ENCODE peak calls at places on chromosomes 5 and 9, in seven cellular contexts. One of them, this sample, is unnamed.

GRCh38 chr5:136195971-136196577 is 3.1 kb upstream of the SMIM32 start:
- DNase-seq in HFF-Myc: no peak
- DNase-seq in IMR-90: no peak
- DNase-seq in choroid plexus epithelial cell: peak
- DNase-seq in glutamatergic neuron: no peak
- DNase-seq in breast epithelium: no peak
- DNase-seq in Peyer's patch: no peak
- DNase-seq in this sample: no peak

GRCh38 chr9:69380811-69381210 is 55.8 kb downstream of the ENTREP1 start:
- DNase-seq in HFF-Myc: no peak
- DNase-seq in IMR-90: peak
- DNase-seq in choroid plexus epithelial cell: peak
- DNase-seq in glutamatergic neuron: no peak
- DNase-seq in breast epithelium: no peak
- DNase-seq in Peyer's patch: no peak
- DNase-seq in this sample: no peak

GRCh38 chr9:91255327-91255726 is 106.4 kb downstream of the AUH start:
- DNase-seq in HFF-Myc: peak
- DNase-seq in IMR-90: peak
- DNase-seq in choroid plexus epithelial cell: peak
- DNase-seq in glutamatergic neuron: no peak
- DNase-seq in breast epithelium: no peak
- DNase-seq in Peyer's patch: no peak
- DNase-seq in this sample: no peak

GRCh38 chr9:93678199-93679019 is 102.0 kb downstream of the PHF2 start:
- DNase-seq in HFF-Myc: no peak
- DNase-seq in IMR-90: no peak
- DNase-seq in choroid plexus epithelial cell: no peak
- DNase-seq in glutamatergic neuron: peak
- DNase-seq in breast epithelium: peak
- DNase-seq in Peyer's patch: peak
- DNase-seq in this sample: peak

GRCh38 chr9:114004221-114004716 is 73.8 kb downstream of the AMBP start:
- DNase-seq in HFF-Myc: no peak
- DNase-seq in IMR-90: no peak
- DNase-seq in choroid plexus epithelial cell: no peak
- DNase-seq in glutamatergic neuron: no peak
- DNase-seq in breast epithelium: peak
- DNase-seq in Peyer's patch: peak
- DNase-seq in this sample: no peak

GRCh38 chr5:95595289-95595931 is 24.5 kb upstream of the GPR150 start:
- DNase-seq in HFF-Myc: no peak
- DNase-seq in IMR-90: no peak
- DNase-seq in choroid plexus epithelial cell: no peak
- DNase-seq in glutamatergic neuron: no peak
- DNase-seq in breast epithelium: no peak
- DNase-seq in Peyer's patch: no peak
- DNase-seq in this sample: no peak

GRCh38 chr9:68904454-68904853 is 109.5 kb downstream of the PRKACG start:
- DNase-seq in HFF-Myc: no peak
- DNase-seq in IMR-90: no peak
- DNase-seq in choroid plexus epithelial cell: no peak
- DNase-seq in glutamatergic neuron: no peak
- DNase-seq in breast epithelium: no peak
- DNase-seq in Peyer's patch: no peak
- DNase-seq in this sample: no peak

GRCh38 chr9:72577212-72577753 is 55.9 kb downstream of the TMC1 start:
- DNase-seq in HFF-Myc: peak
- DNase-seq in IMR-90: peak
- DNase-seq in choroid plexus epithelial cell: peak
- DNase-seq in glutamatergic neuron: no peak
- DNase-seq in breast epithelium: no peak
- DNase-seq in Peyer's patch: no peak
- DNase-seq in this sample: no peak

GRCh38 chr5:51632794-51633193 is 249.5 kb downstream of the ISL1 start:
- DNase-seq in HFF-Myc: peak
- DNase-seq in IMR-90: no peak
- DNase-seq in choroid plexus epithelial cell: no peak
- DNase-seq in glutamatergic neuron: no peak
- DNase-seq in breast epithelium: no peak
- DNase-seq in Peyer's patch: no peak
- DNase-seq in this sample: no peak

GRCh38 chr9:133125706-133126696 is 5.0 kb upstream of the RALGDS start:
- DNase-seq in HFF-Myc: peak
- DNase-seq in IMR-90: peak
- DNase-seq in choroid plexus epithelial cell: peak
- DNase-seq in glutamatergic neuron: no peak
- DNase-seq in breast epithelium: no peak
- DNase-seq in Peyer's patch: peak
- DNase-seq in this sample: peak

GRCh38 chr9:132647806-132648205 is 22.0 kb downstream of the DDX31 start:
- DNase-seq in HFF-Myc: no peak
- DNase-seq in IMR-90: peak
- DNase-seq in choroid plexus epithelial cell: no peak
- DNase-seq in glutamatergic neuron: no peak
- DNase-seq in breast epithelium: no peak
- DNase-seq in Peyer's patch: no peak
- DNase-seq in this sample: no peak

GRCh38 chr5:125409101-125409495 is 662.7 kb upstream of the ZNF608 start:
- DNase-seq in HFF-Myc: no peak
- DNase-seq in IMR-90: peak
- DNase-seq in choroid plexus epithelial cell: peak
- DNase-seq in glutamatergic neuron: no peak
- DNase-seq in breast epithelium: no peak
- DNase-seq in Peyer's patch: no peak
- DNase-seq in this sample: no peak

GRCh38 chr5:96113170-96113939 is 151.7 kb upstream of the ELL2 start:
- DNase-seq in HFF-Myc: no peak
- DNase-seq in IMR-90: no peak
- DNase-seq in choroid plexus epithelial cell: no peak
- DNase-seq in glutamatergic neuron: no peak
- DNase-seq in breast epithelium: peak
- DNase-seq in Peyer's patch: no peak
- DNase-seq in this sample: no peak

GRCh38 chr5:160262665-160263064 is 33.4 kb downstream of the FABP6 start:
- DNase-seq in HFF-Myc: no peak
- DNase-seq in IMR-90: no peak
- DNase-seq in choroid plexus epithelial cell: no peak
- DNase-seq in glutamatergic neuron: peak
- DNase-seq in breast epithelium: no peak
- DNase-seq in Peyer's patch: no peak
- DNase-seq in this sample: peak

GRCh38 chr5:66273131-66273530 is 129.0 kb downstream of the SREK1 start:
- DNase-seq in HFF-Myc: no peak
- DNase-seq in IMR-90: no peak
- DNase-seq in choroid plexus epithelial cell: no peak
- DNase-seq in glutamatergic neuron: no peak
- DNase-seq in breast epithelium: no peak
- DNase-seq in Peyer's patch: no peak
- DNase-seq in this sample: no peak

GRCh38 chr5:76861616-76862015 is 11.8 kb downstream of the S100Z start:
- DNase-seq in HFF-Myc: no peak
- DNase-seq in IMR-90: peak
- DNase-seq in choroid plexus epithelial cell: peak
- DNase-seq in glutamatergic neuron: no peak
- DNase-seq in breast epithelium: no peak
- DNase-seq in Peyer's patch: no peak
- DNase-seq in this sample: no peak

GRCh38 chr9:134642385-134643181 is 980 bp downstream of the COL5A1 start:
- DNase-seq in HFF-Myc: peak
- DNase-seq in IMR-90: peak
- DNase-seq in choroid plexus epithelial cell: peak
- DNase-seq in glutamatergic neuron: no peak
- DNase-seq in breast epithelium: peak
- DNase-seq in Peyer's patch: peak
- DNase-seq in this sample: peak

GRCh38 chr9:113807173-113808061 is 68.7 kb upstream of the ZNF618 start:
- DNase-seq in HFF-Myc: peak
- DNase-seq in IMR-90: peak
- DNase-seq in choroid plexus epithelial cell: peak
- DNase-seq in glutamatergic neuron: peak
- DNase-seq in breast epithelium: no peak
- DNase-seq in Peyer's patch: peak
- DNase-seq in this sample: no peak

GRCh38 chr5:394671-395155 is 48.3 kb upstream of the EXOC3 start:
- DNase-seq in HFF-Myc: no peak
- DNase-seq in IMR-90: no peak
- DNase-seq in choroid plexus epithelial cell: no peak
- DNase-seq in glutamatergic neuron: no peak
- DNase-seq in breast epithelium: no peak
- DNase-seq in Peyer's patch: peak
- DNase-seq in this sample: peak

GRCh38 chr5:34682926-34683623 is 26.9 kb downstream of the RAI14 start:
- DNase-seq in HFF-Myc: no peak
- DNase-seq in IMR-90: peak
- DNase-seq in choroid plexus epithelial cell: peak
- DNase-seq in glutamatergic neuron: no peak
- DNase-seq in breast epithelium: no peak
- DNase-seq in Peyer's patch: peak
- DNase-seq in this sample: peak

GRCh38 chr9:95508968-95509850 is 7.6 kb downstream of the PTCH1 start:
- DNase-seq in HFF-Myc: peak
- DNase-seq in IMR-90: peak
- DNase-seq in choroid plexus epithelial cell: peak
- DNase-seq in glutamatergic neuron: peak
- DNase-seq in breast epithelium: peak
- DNase-seq in Peyer's patch: peak
- DNase-seq in this sample: peak

GRCh38 chr9:133340916-133341315 is 4.9 kb upstream of the SURF6 start:
- DNase-seq in HFF-Myc: no peak
- DNase-seq in IMR-90: no peak
- DNase-seq in choroid plexus epithelial cell: no peak
- DNase-seq in glutamatergic neuron: no peak
- DNase-seq in breast epithelium: no peak
- DNase-seq in Peyer's patch: no peak
- DNase-seq in this sample: no peak

GRCh38 chr9:38164659-38165221 is 95.7 kb upstream of the SHB start:
- DNase-seq in HFF-Myc: no peak
- DNase-seq in IMR-90: no peak
- DNase-seq in choroid plexus epithelial cell: no peak
- DNase-seq in glutamatergic neuron: no peak
- DNase-seq in breast epithelium: no peak
- DNase-seq in Peyer's patch: no peak
- DNase-seq in this sample: no peak

GRCh38 chr9:111904889-111905288 is 8.3 kb downstream of the UGCG start:
- DNase-seq in HFF-Myc: no peak
- DNase-seq in IMR-90: no peak
- DNase-seq in choroid plexus epithelial cell: no peak
- DNase-seq in glutamatergic neuron: no peak
- DNase-seq in breast epithelium: no peak
- DNase-seq in Peyer's patch: no peak
- DNase-seq in this sample: no peak

GRCh38 chr9:109477269-109478203 is 20.6 kb downstream of the PTPN3 start:
- DNase-seq in HFF-Myc: no peak
- DNase-seq in IMR-90: no peak
- DNase-seq in choroid plexus epithelial cell: no peak
- DNase-seq in glutamatergic neuron: no peak
- DNase-seq in breast epithelium: no peak
- DNase-seq in Peyer's patch: peak
- DNase-seq in this sample: peak

GRCh38 chr5:173953528-173954090 is 35.4 kb upstream of the C5orf47 start:
- DNase-seq in HFF-Myc: no peak
- DNase-seq in IMR-90: peak
- DNase-seq in choroid plexus epithelial cell: peak
- DNase-seq in glutamatergic neuron: no peak
- DNase-seq in breast epithelium: no peak
- DNase-seq in Peyer's patch: no peak
- DNase-seq in this sample: no peak
- TF ChIP-seq CTCF in HFF-Myc: no peak
- TF ChIP-seq CTCF in IMR-90: no peak
- TF ChIP-seq CTCF in choroid plexus epithelial cell: no peak
- TF ChIP-seq CTCF in glutamatergic neuron: no peak
- TF ChIP-seq CTCF in breast epithelium: no peak
- TF ChIP-seq CTCF in Peyer's patch: no peak
- TF ChIP-seq CTCF in this sample: no peak

DNA sequence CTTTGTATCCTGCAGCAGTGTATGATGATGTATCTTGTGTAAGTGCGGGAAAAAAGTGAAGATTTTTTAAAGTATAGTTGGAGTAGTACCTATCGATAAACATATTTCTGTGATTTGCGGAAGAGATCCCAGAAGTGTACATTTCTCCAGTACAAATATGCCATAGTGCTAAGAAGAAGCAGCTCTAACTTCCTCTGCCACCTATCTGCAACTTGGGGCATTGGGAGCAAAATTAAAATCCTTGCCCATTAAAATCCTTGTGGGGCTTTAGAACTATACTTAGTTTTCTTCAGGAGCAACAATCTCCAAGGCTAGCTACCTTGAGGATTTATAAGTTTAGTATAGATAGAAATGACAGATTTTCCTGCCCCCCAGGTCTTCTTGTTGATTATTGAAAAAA is 123.7 kb downstream of the VCAN start:
- DNase-seq in HFF-Myc: no peak
- DNase-seq in IMR-90: no peak
- DNase-seq in choroid plexus epithelial cell: peak
- DNase-seq in glutamatergic neuron: no peak
- DNase-seq in breast epithelium: no peak
- DNase-seq in Peyer's patch: no peak
- DNase-seq in this sample: no peak
- TF ChIP-seq CTCF in HFF-Myc: no peak
- TF ChIP-seq CTCF in IMR-90: peak
- TF ChIP-seq CTCF in choroid plexus epithelial cell: peak
- TF ChIP-seq CTCF in glutamatergic neuron: no peak
- TF ChIP-seq CTCF in breast epithelium: no peak
- TF ChIP-seq CTCF in Peyer's patch: no peak
- TF ChIP-seq CTCF in this sample: no peak

GRCh38 chr9:131477816-131478419 is 24.8 kb upstream of the POMT1 start:
- DNase-seq in HFF-Myc: no peak
- DNase-seq in IMR-90: no peak
- DNase-seq in choroid plexus epithelial cell: no peak
- DNase-seq in glutamatergic neuron: no peak
- DNase-seq in breast epithelium: no peak
- DNase-seq in Peyer's patch: no peak
- DNase-seq in this sample: no peak

GRCh38 chr9:131478911-131479310 is 23.8 kb upstream of the POMT1 start:
- DNase-seq in HFF-Myc: no peak
- DNase-seq in IMR-90: no peak
- DNase-seq in choroid plexus epithelial cell: no peak
- DNase-seq in glutamatergic neuron: no peak
- DNase-seq in breast epithelium: no peak
- DNase-seq in Peyer's patch: no peak
- DNase-seq in this sample: no peak

GRCh38 chr9:131477367-131477766 is 25.4 kb upstream of the POMT1 start:
- DNase-seq in HFF-Myc: no peak
- DNase-seq in IMR-90: no peak
- DNase-seq in choroid plexus epithelial cell: no peak
- DNase-seq in glutamatergic neuron: no peak
- DNase-seq in breast epithelium: no peak
- DNase-seq in Peyer's patch: no peak
- DNase-seq in this sample: peak

GRCh38 chr9:131476777-131477345 is 25.9 kb upstream of the POMT1 start:
- DNase-seq in HFF-Myc: no peak
- DNase-seq in IMR-90: no peak
- DNase-seq in choroid plexus epithelial cell: no peak
- DNase-seq in glutamatergic neuron: no peak
- DNase-seq in breast epithelium: no peak
- DNase-seq in Peyer's patch: no peak
- DNase-seq in this sample: peak

GRCh38 chr9:131478421-131478868 is 24.3 kb upstream of the POMT1 start:
- DNase-seq in HFF-Myc: no peak
- DNase-seq in IMR-90: no peak
- DNase-seq in choroid plexus epithelial cell: peak
- DNase-seq in glutamatergic neuron: peak
- DNase-seq in breast epithelium: no peak
- DNase-seq in Peyer's patch: peak
- DNase-seq in this sample: peak
- TF ChIP-seq CTCF in HFF-Myc: peak
- TF ChIP-seq CTCF in IMR-90: peak
- TF ChIP-seq CTCF in choroid plexus epithelial cell: peak
- TF ChIP-seq CTCF in glutamatergic neuron: peak
- TF ChIP-seq CTCF in breast epithelium: peak
- TF ChIP-seq CTCF in Peyer's patch: peak
- TF ChIP-seq CTCF in this sample: peak

GRCh38 chr9:118038713-118039112 is 334.5 kb downstream of the TLR4 start:
- DNase-seq in HFF-Myc: no peak
- DNase-seq in IMR-90: no peak
- DNase-seq in choroid plexus epithelial cell: no peak
- DNase-seq in glutamatergic neuron: no peak
- DNase-seq in breast epithelium: no peak
- DNase-seq in Peyer's patch: no peak
- DNase-seq in this sample: no peak
- TF ChIP-seq CTCF in HFF-Myc: no peak
- TF ChIP-seq CTCF in IMR-90: no peak
- TF ChIP-seq CTCF in choroid plexus epithelial cell: no peak
- TF ChIP-seq CTCF in glutamatergic neuron: no peak
- TF ChIP-seq CTCF in breast epithelium: no peak
- TF ChIP-seq CTCF in Peyer's patch: no peak
- TF ChIP-seq CTCF in this sample: no peak